ENCODE peak calls at places on chromosome 20, in nine cellular contexts. X, A, R, W, C, U, L, H and M are unnamed samples.

GRCh38 chr20:30985386-30985785 is 272.1 kb upstream of the DEFB115 start:
- DNase-seq in C (no peak), R (no peak), W (peak), H (no peak), A (no peak), X (no peak), U (no peak), L (no peak), M (no peak)

GRCh38 chr20:25237610-25238318 is 10.1 kb upstream of the PYGB start:
- DNase-seq in H (no peak), U (no peak), X (no peak), A (no peak), C (no peak), R (peak), L (no peak), W (peak), M (no peak)

GRCh38 chr20:63283397-63284082 is 9.4 kb upstream of the COL20A1 start:
- DNase-seq in L (no peak), X (no peak), C (no peak), H (no peak), W (no peak), U (no peak), A (no peak), R (no peak), M (no peak)

GRCh38 chr20:36849333-36850065 is 26.4 kb upstream of the TLDC2 start:
- DNase-seq in C (no peak), L (no peak), X (no peak), U (no peak), A (no peak), W (no peak), R (no peak), H (no peak), M (no peak)

GRCh38 chr20:17443326-17443858 is 87.8 kb downstream of the BFSP1 start:
- DNase-seq in C (no peak), U (no peak), R (no peak), L (no peak), W (peak), A (no peak), H (no peak), X (no peak), M (no peak)

GRCh38 chr20:37352611-37352980 is 6.7 kb downstream of the SRC start:
- DNase-seq in U (no peak), W (no peak), L (no peak), H (no peak), A (no peak), X (no peak), C (no peak), R (no peak), M (no peak)

GRCh38 chr20:50968289-50968688 is 9.7 kb downstream of the MOCS3 start:
- DNase-seq in R (no peak), A (no peak), U (no peak), H (no peak), W (peak), C (no peak), L (no peak), X (no peak), M (no peak)

GRCh38 chr20:56873836-56874235 is 244.7 kb downstream of the TFAP2C start:
- DNase-seq in X (no peak), R (no peak), W (no peak), L (no peak), C (no peak), H (no peak), A (no peak), U (no peak), M (no peak)

GRCh38 chr20:53622247-53623114 is 28.8 kb upstream of the ZNF217 start:
- DNase-seq in A (no peak), X (no peak), W (no peak), C (no peak), L (no peak), H (no peak), R (no peak), U (no peak), M (no peak)